ENCODE peak calls at places on chromosomes 11 and 22, in four cellular contexts. S, K, I and V are unnamed samples.

GRCh38 chr11:75240381-75241035 is at the start of gene TPBGL:
- DNase-seq in I (no peak), K (peak), S (peak), V (no peak)

GRCh38 chr11:10701982-10702381 is 8.4 kb upstream of the IRAG1 start:
- DNase-seq in S (no peak), I (no peak), K (no peak), V (no peak)

GRCh38 chr11:3203221-3204043 is 15.2 kb downstream of the MRGPRG start:
- DNase-seq in S (peak), K (peak), I (no peak), V (no peak)

GRCh38 chr22:47158457-47158856 is 396.0 kb downstream of the TBC1D22A start:
- DNase-seq in I (no peak), K (no peak), S (no peak), V (no peak)

GRCh38 chr22:29799217-29799680 is 32.1 kb downstream of the UQCR10 start:
- DNase-seq in K (no peak), S (peak), I (peak), V (no peak)

GRCh38 chr11:75470681-75471080 is 37.7 kb upstream of the KLHL35 start:
- DNase-seq in I (no peak), K (no peak), S (no peak), V (no peak)

GRCh38 chr11:35029979-35030378 is 109.0 kb upstream of the CD44 start:
- DNase-seq in K (no peak), S (no peak), I (peak), V (no peak)

GRCh38 chr11:63613517-63614135 is 607 bp downstream of the PLAAT3 start:
- DNase-seq in I (peak), K (peak), S (peak), V (no peak)

GRCh38 chr22:29219881-29220670 is 14.4 kb downstream of the EMID1 start:
- DNase-seq in I (no peak), S (peak), K (no peak), V (no peak)

GRCh38 chr11:14673824-14674432 is 30.3 kb downstream of the PDE3B start:
- DNase-seq in S (no peak), I (no peak), K (no peak), V (no peak)